ENCODE peak calls at places on chromosomes 2 and 18, in ten cellular contexts. One of them, this sample, is unnamed.
A peak's percentile ranks its signal among the peaks of the same experiment; 100 is the strongest.

GRCh38 chr18:14916181-14916580 is 168.2 kb downstream of the ANKRD30B start:
- DNase-seq in stomach: no peak
- DNase-seq in GM12892: no peak
- DNase-seq in uterus: no peak
- DNase-seq in K562: no peak
- DNase-seq in body of pancreas: no peak
- DNase-seq in heart left ventricle: no peak
- DNase-seq in ovary: no peak
- DNase-seq in gastrocnemius medialis: no peak
- DNase-seq in HCT116: no peak
- DNase-seq in this sample: no peak

GRCh38 chr2:45585267-45585861 is 25.7 kb downstream of the SRBD1 start:
- DNase-seq in stomach: no peak
- DNase-seq in heart left ventricle: no peak
- DNase-seq in body of pancreas: peak; percentile 30
- DNase-seq in K562: no peak
- DNase-seq in gastrocnemius medialis: no peak
- DNase-seq in uterus: no peak
- DNase-seq in HCT116: peak; percentile 26
- DNase-seq in GM12892: no peak
- DNase-seq in ovary: no peak
- DNase-seq in this sample: no peak

GRCh38 chr2:230954738-230955137 is 29.7 kb upstream of the GPR55 start:
- DNase-seq in stomach: no peak
- DNase-seq in HCT116: no peak
- DNase-seq in ovary: no peak
- DNase-seq in body of pancreas: no peak
- DNase-seq in K562: no peak
- DNase-seq in uterus: no peak
- DNase-seq in gastrocnemius medialis: no peak
- DNase-seq in GM12892: no peak
- DNase-seq in heart left ventricle: no peak
- DNase-seq in this sample: no peak

GRCh38 chr2:215299337-215299859 is 12.5 kb upstream of the ATIC start:
- DNase-seq in K562: peak; percentile 62
- DNase-seq in HCT116: no peak
- DNase-seq in uterus: no peak
- DNase-seq in ovary: no peak
- DNase-seq in gastrocnemius medialis: no peak
- DNase-seq in body of pancreas: no peak
- DNase-seq in GM12892: no peak
- DNase-seq in heart left ventricle: no peak
- DNase-seq in stomach: no peak
- DNase-seq in this sample: no peak

GRCh38 chr2:226607379-226607778 is 192.2 kb downstream of the IRS1 start:
- DNase-seq in HCT116: no peak
- DNase-seq in heart left ventricle: no peak
- DNase-seq in GM12892: no peak
- DNase-seq in ovary: no peak
- DNase-seq in uterus: no peak
- DNase-seq in body of pancreas: no peak
- DNase-seq in stomach: no peak
- DNase-seq in K562: no peak
- DNase-seq in gastrocnemius medialis: no peak
- DNase-seq in this sample: no peak

GRCh38 chr2:96951125-96951654 is 35.2 kb downstream of the FAM178B start:
- DNase-seq in uterus: peak; percentile 74
- DNase-seq in body of pancreas: peak; percentile 84
- DNase-seq in gastrocnemius medialis: peak; percentile 46
- DNase-seq in HCT116: peak; percentile 50
- DNase-seq in GM12892: peak; percentile 84
- DNase-seq in K562: peak; percentile 87
- DNase-seq in ovary: peak; percentile 78
- DNase-seq in heart left ventricle: peak; percentile 78
- DNase-seq in stomach: peak; percentile 78
- DNase-seq in this sample: peak; percentile 61

GRCh38 chr2:136310005-136310495 is 192.1 kb upstream of the CXCR4 start:
- DNase-seq in gastrocnemius medialis: no peak
- DNase-seq in ovary: no peak
- DNase-seq in GM12892: no peak
- DNase-seq in uterus: no peak
- DNase-seq in body of pancreas: no peak
- DNase-seq in heart left ventricle: no peak
- DNase-seq in K562: no peak
- DNase-seq in stomach: no peak
- DNase-seq in HCT116: no peak
- DNase-seq in this sample: no peak

GRCh38 chr18:78765142-78765541 is 214.5 kb upstream of the SALL3 start:
- DNase-seq in heart left ventricle: no peak
- DNase-seq in gastrocnemius medialis: no peak
- DNase-seq in uterus: no peak
- DNase-seq in K562: no peak
- DNase-seq in stomach: no peak
- DNase-seq in ovary: no peak
- DNase-seq in GM12892: no peak
- DNase-seq in HCT116: no peak
- DNase-seq in body of pancreas: no peak
- DNase-seq in this sample: no peak

GRCh38 chr18:79404567-79404910 is 8.8 kb downstream of the NFATC1 start:
- DNase-seq in uterus: no peak
- DNase-seq in HCT116: no peak
- DNase-seq in K562: peak; percentile 45
- DNase-seq in GM12892: no peak
- DNase-seq in gastrocnemius medialis: peak; percentile 61
- DNase-seq in stomach: no peak
- DNase-seq in heart left ventricle: no peak
- DNase-seq in body of pancreas: no peak
- DNase-seq in ovary: no peak
- DNase-seq in this sample: no peak

GRCh38 chr2:106095478-106096392 is 98.4 kb downstream of the UXS1 start:
- DNase-seq in heart left ventricle: no peak
- DNase-seq in K562: no peak
- DNase-seq in uterus: no peak
- DNase-seq in body of pancreas: no peak
- DNase-seq in stomach: no peak
- DNase-seq in GM12892: no peak
- DNase-seq in ovary: no peak
- DNase-seq in HCT116: no peak
- DNase-seq in gastrocnemius medialis: no peak
- DNase-seq in this sample: no peak

GRCh38 chr2:109497447-109497846 is 116.3 kb downstream of the SEPTIN10 start:
- DNase-seq in K562: no peak
- DNase-seq in HCT116: no peak
- DNase-seq in uterus: no peak
- DNase-seq in stomach: no peak
- DNase-seq in body of pancreas: no peak
- DNase-seq in gastrocnemius medialis: peak; percentile 80
- DNase-seq in ovary: no peak
- DNase-seq in heart left ventricle: no peak
- DNase-seq in GM12892: no peak
- DNase-seq in this sample: peak; percentile 42

GRCh38 chr2:60495226-60495625 is 58.2 kb downstream of the BCL11A start:
- DNase-seq in K562: no peak
- DNase-seq in body of pancreas: peak; percentile 34
- DNase-seq in GM12892: no peak
- DNase-seq in gastrocnemius medialis: no peak
- DNase-seq in HCT116: no peak
- DNase-seq in stomach: peak; percentile 62
- DNase-seq in heart left ventricle: no peak
- DNase-seq in uterus: no peak
- DNase-seq in ovary: no peak
- DNase-seq in this sample: no peak

GRCh38 chr2:23487735-23488492 is 102.9 kb downstream of the KLHL29 start:
- DNase-seq in HCT116: peak; percentile 36
- DNase-seq in K562: no peak
- DNase-seq in heart left ventricle: no peak
- DNase-seq in GM12892: no peak
- DNase-seq in body of pancreas: no peak
- DNase-seq in ovary: no peak
- DNase-seq in gastrocnemius medialis: no peak
- DNase-seq in stomach: no peak
- DNase-seq in uterus: no peak
- DNase-seq in this sample: peak; percentile 50

GRCh38 chr2:215601990-215602721 is 166.3 kb upstream of the FN1 start:
- DNase-seq in K562: no peak
- DNase-seq in uterus: no peak
- DNase-seq in stomach: no peak
- DNase-seq in body of pancreas: no peak
- DNase-seq in heart left ventricle: no peak
- DNase-seq in HCT116: no peak
- DNase-seq in ovary: no peak
- DNase-seq in gastrocnemius medialis: no peak
- DNase-seq in GM12892: no peak
- DNase-seq in this sample: no peak

GRCh38 chr2:220165401-220165800 is 538.0 kb downstream of the SLC4A3 start:
- DNase-seq in HCT116: no peak
- DNase-seq in stomach: peak; percentile 35
- DNase-seq in heart left ventricle: no peak
- DNase-seq in body of pancreas: peak; percentile 41
- DNase-seq in GM12892: no peak
- DNase-seq in K562: no peak
- DNase-seq in gastrocnemius medialis: no peak
- DNase-seq in ovary: no peak
- DNase-seq in uterus: no peak
- DNase-seq in this sample: no peak

DNA sequence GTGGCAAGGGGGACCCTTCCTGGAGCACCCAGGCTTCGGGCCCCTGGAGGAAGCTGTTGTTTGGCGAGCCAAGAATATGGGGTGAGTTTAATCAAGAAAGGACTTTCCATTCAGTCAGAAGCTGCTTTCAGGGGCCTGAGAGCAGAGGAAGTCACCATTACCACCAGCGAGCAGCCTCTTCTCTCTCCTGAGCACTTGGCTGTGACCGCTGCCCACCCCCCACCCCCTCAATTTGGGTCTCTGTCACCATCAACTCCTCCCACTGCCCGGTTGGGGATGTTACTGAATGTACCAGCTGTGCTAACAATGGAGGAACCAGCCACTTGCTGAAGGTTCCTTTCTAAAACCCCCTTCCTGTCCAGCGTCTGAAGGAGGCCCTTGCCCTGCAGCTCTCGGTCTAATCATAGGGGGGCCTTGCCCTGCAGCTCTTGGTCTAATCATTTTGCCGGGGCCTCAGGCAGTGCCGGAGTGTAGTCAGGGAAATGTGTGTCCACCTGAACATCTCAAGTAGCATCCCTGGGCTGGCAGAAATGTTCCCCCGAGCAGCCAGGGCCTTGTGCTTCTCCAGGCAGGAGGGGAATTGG is 957 bp downstream of the INPP5D start:
- DNase-seq in stomach: peak; percentile 25
- DNase-seq in gastrocnemius medialis: no peak
- DNase-seq in body of pancreas: no peak
- DNase-seq in HCT116: no peak
- DNase-seq in heart left ventricle: no peak
- DNase-seq in GM12892: peak; percentile 48
- DNase-seq in ovary: no peak
- DNase-seq in uterus: no peak
- DNase-seq in K562: no peak
- DNase-seq in this sample: no peak
- TF ChIP-seq POLR2A in stomach: no peak
- TF ChIP-seq POLR2A in gastrocnemius medialis: no peak
- TF ChIP-seq POLR2A in body of pancreas: no peak
- TF ChIP-seq POLR2A in HCT116: no peak
- TF ChIP-seq POLR2A in heart left ventricle: no peak
- TF ChIP-seq POLR2A in GM12892: no peak
- TF ChIP-seq POLR2A in ovary: no peak
- TF ChIP-seq POLR2A in uterus: no peak
- TF ChIP-seq POLR2A in K562: no peak
- TF ChIP-seq POLR2A in this sample: no peak

DNA sequence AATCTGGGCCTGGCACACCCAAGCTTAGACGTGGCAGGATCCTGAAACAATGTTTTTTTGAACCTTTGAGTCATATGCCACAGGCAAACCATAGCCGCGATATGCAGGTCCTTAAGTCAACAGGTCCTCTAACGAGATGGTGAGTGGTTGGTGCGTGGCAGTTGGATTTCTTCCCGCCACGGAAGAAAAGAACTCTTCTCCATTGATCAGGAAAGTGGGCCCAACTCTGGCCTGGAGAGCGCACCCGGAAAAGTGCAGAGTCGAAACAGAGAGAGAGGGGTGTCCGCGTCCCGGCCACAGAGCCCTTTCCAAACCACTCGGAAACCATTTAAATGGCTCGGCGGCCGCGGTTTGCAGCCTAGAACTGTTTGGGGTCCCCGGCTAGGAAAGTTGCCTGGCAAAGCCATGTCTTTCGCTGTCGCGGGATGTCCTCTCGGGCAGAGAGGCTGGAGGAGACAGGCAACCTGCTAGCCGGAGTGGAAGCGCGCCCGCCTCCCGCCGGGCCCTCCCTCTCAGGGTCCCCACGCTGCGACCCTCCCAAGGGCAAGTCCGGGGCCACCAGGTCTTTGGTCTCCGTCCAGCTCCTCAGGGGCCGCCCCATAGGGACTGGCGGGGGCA is 777 bp downstream of the GALNT3 start:
- DNase-seq in heart left ventricle: peak; percentile 17
- DNase-seq in body of pancreas: peak; percentile 73
- DNase-seq in gastrocnemius medialis: no peak
- DNase-seq in HCT116: peak; percentile 13
- DNase-seq in stomach: peak; percentile 74
- DNase-seq in K562: no peak
- DNase-seq in ovary: no peak
- DNase-seq in GM12892: no peak
- DNase-seq in uterus: no peak
- DNase-seq in this sample: no peak
- TF ChIP-seq POLR2A in heart left ventricle: no peak
- TF ChIP-seq POLR2A in body of pancreas: peak; percentile 64
- TF ChIP-seq POLR2A in gastrocnemius medialis: no peak
- TF ChIP-seq POLR2A in HCT116: no peak
- TF ChIP-seq POLR2A in stomach: peak; percentile 28
- TF ChIP-seq POLR2A in K562: no peak
- TF ChIP-seq POLR2A in ovary: no peak
- TF ChIP-seq POLR2A in GM12892: no peak
- TF ChIP-seq POLR2A in uterus: no peak
- TF ChIP-seq POLR2A in this sample: no peak

GRCh38 chr2:30447149-30448045 is at the start of gene LCLAT1:
- DNase-seq in HCT116: peak; percentile 37
- DNase-seq in body of pancreas: peak; percentile 73
- DNase-seq in gastrocnemius medialis: peak; percentile 64
- DNase-seq in GM12892: peak; percentile 73
- DNase-seq in K562: peak; percentile 92
- DNase-seq in stomach: peak; percentile 84
- DNase-seq in ovary: peak; percentile 82
- DNase-seq in uterus: peak; percentile 74
- DNase-seq in heart left ventricle: peak; percentile 87
- DNase-seq in this sample: peak; percentile 80
- TF ChIP-seq POLR2A in HCT116: peak; percentile 44
- TF ChIP-seq POLR2A in body of pancreas: peak; percentile 50
- TF ChIP-seq POLR2A in gastrocnemius medialis: no peak
- TF ChIP-seq POLR2A in GM12892: peak; percentile 67
- TF ChIP-seq POLR2A in K562: peak; percentile 79
- TF ChIP-seq POLR2A in stomach: no peak
- TF ChIP-seq POLR2A in ovary: peak; percentile 35
- TF ChIP-seq POLR2A in uterus: no peak
- TF ChIP-seq POLR2A in heart left ventricle: no peak
- TF ChIP-seq POLR2A in this sample: no peak

DNA sequence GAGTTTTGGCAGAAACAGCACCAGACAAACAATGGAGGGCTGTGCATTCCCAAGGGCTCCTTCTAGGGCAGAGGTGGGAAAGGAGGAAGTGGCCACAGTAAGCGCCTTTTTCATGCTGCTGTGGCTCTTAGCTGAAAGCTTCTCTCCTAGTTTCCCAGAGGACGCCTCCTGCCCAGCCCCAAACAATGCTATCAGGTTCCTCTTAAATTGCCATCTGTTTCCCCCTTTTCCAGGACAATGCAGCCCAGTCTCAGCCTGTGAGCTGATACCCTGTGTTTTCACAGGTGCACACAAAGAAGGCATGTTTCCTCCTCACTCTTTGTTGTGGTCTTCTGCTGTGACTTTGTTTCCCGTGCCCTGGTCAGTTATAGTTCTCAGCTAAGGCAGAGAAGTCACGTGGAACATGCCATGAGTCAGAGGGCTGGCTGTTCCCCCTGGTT is 5.4 kb upstream of the FAM124B start:
- DNase-seq in body of pancreas: no peak
- DNase-seq in GM12892: no peak
- DNase-seq in heart left ventricle: peak; percentile 43
- DNase-seq in K562: no peak
- DNase-seq in ovary: no peak
- DNase-seq in stomach: no peak
- DNase-seq in uterus: peak; percentile 19
- DNase-seq in HCT116: no peak
- DNase-seq in gastrocnemius medialis: no peak
- DNase-seq in this sample: no peak
- TF ChIP-seq POLR2A in body of pancreas: no peak
- TF ChIP-seq POLR2A in GM12892: no peak
- TF ChIP-seq POLR2A in heart left ventricle: no peak
- TF ChIP-seq POLR2A in K562: no peak
- TF ChIP-seq POLR2A in ovary: no peak
- TF ChIP-seq POLR2A in stomach: no peak
- TF ChIP-seq POLR2A in uterus: no peak
- TF ChIP-seq POLR2A in HCT116: no peak
- TF ChIP-seq POLR2A in gastrocnemius medialis: no peak
- TF ChIP-seq POLR2A in this sample: no peak